ENCODE peak calls at places on chromosomes 4 and X, in eight cellular contexts. G is A549, M is HepG2, X is IMR-90, T is GM12878, K is K562, C is SK-N-SH, O is H1. N is an unnamed sample.

GRCh38 chr4:110142461-110142860 is 56.0 kb downstream of the ELOVL6 start:
- DNase-seq in K (no peak), O (no peak), G (no peak), M (no peak), T (no peak), C (no peak), X (no peak), N (no peak)

GRCh38 chrX:74343327-74343969 is 39.5 kb downstream of the ZCCHC13 start:
- DNase-seq in K (peak; percentile 11), G (no peak), T (no peak), C (no peak), O (no peak), X (no peak), M (no peak), N (no peak)

GRCh38 chrX:124211312-124211942 is 121.0 kb upstream of the TEX13D start:
- DNase-seq in O (no peak), C (peak; percentile 17), T (no peak), X (peak; percentile 3), K (peak; percentile 46), M (peak; percentile 28), G (peak; percentile 20), N (peak; percentile 8)

GRCh38 chr4:97587912-97588311 is 555.4 kb downstream of the STPG2 start:
- DNase-seq in T (no peak), O (no peak), G (no peak), K (no peak), C (no peak), M (no peak), X (no peak), N (peak; percentile 7)

GRCh38 chrX:115679460-115679859 is 118.5 kb downstream of the PLS3 start:
- DNase-seq in M (peak; percentile 5), X (peak; percentile 39), T (no peak), C (peak; percentile 61), K (peak; percentile 7), G (peak; percentile 17), O (no peak), N (peak; percentile 7)

GRCh38 chr4:87032884-87033533 is 98.2 kb downstream of the AFF1 start:
- DNase-seq in C (no peak), K (no peak), T (no peak), M (peak; percentile 69), G (no peak), X (peak; percentile 83), O (no peak), N (no peak)

GRCh38 chr4:99947608-99948007 is 1.2 kb upstream of the DNAJB14 start:
- DNase-seq in M (no peak), G (no peak), K (peak; percentile 27), O (no peak), X (no peak), C (no peak), T (no peak), N (no peak)

GRCh38 chr4:67332627-67333026 is 212.7 kb downstream of the CENPC start:
- DNase-seq in X (no peak), K (peak; percentile 27), G (no peak), O (no peak), T (no peak), M (peak; percentile 16), C (peak; percentile 1), N (no peak)

GRCh38 chr4:90951037-90951436 is 823.8 kb downstream of the CCSER1 start:
- DNase-seq in K (no peak), C (no peak), G (peak; percentile 25), O (no peak), M (peak; percentile 36), X (peak; percentile 61), T (no peak), N (peak; percentile 66)

GRCh38 chr4:10197952-10198351 is 81.4 kb upstream of the WDR1 start:
- DNase-seq in C (no peak), O (no peak), G (no peak), K (peak; percentile 79), X (no peak), M (no peak), T (no peak), N (no peak)

GRCh38 chr4:167419468-167420133 is 185.3 kb upstream of the SPOCK3 start:
- DNase-seq in T (no peak), X (no peak), C (peak; percentile 23), M (no peak), O (no peak), K (no peak), G (no peak), N (no peak)

GRCh38 chr4:1832690-1833089 is 23.3 kb downstream of the LETM1 start:
- DNase-seq in X (no peak), C (no peak), T (no peak), M (no peak), G (no peak), O (no peak), K (no peak), N (no peak)

GRCh38 chrX:96791559-96791958 is 92.1 kb upstream of the RPA4 start:
- DNase-seq in M (no peak), G (no peak), C (no peak), K (no peak), T (no peak), X (peak; percentile 16), O (no peak), N (no peak)

GRCh38 chr4:169315530-169316306 is 45.0 kb upstream of the SH3RF1 start:
- DNase-seq in K (no peak), X (peak; percentile 92), G (no peak), O (no peak), C (no peak), M (no peak), T (no peak), N (no peak)

GRCh38 chr4:87632469-87632868 is 17.6 kb upstream of the DMP1 start:
- DNase-seq in T (no peak), X (no peak), M (no peak), C (no peak), G (no peak), O (no peak), K (peak; percentile 3), N (no peak)

GRCh38 chr4:168765726-168766125 is 244.3 kb downstream of the CBR4 start:
- DNase-seq in T (no peak), X (peak; percentile 38), K (no peak), C (no peak), G (no peak), O (no peak), M (no peak), N (no peak)

GRCh38 chr4:3465698-3466671 is 2.9 kb downstream of the DOK7 start:
- DNase-seq in O (no peak), M (peak; percentile 31), C (no peak), T (no peak), X (no peak), K (peak; percentile 14), G (no peak), N (no peak)

GRCh38 chrX:77527233-77528001 is 80.2 kb downstream of the FGF16 start:
- DNase-seq in C (peak; percentile 77), T (no peak), X (no peak), G (no peak), M (no peak), K (peak; percentile 83), O (peak; percentile 38), N (no peak)

GRCh38 chr4:73222466-73223257 is 35.9 kb downstream of the ANKRD17 start:
- DNase-seq in O (no peak), G (peak; percentile 65), M (peak; percentile 75), K (peak; percentile 91), X (peak; percentile 97), T (peak; percentile 55), C (peak; percentile 73), N (peak; percentile 83)

GRCh38 chr4:7778524-7779193 is 161.0 kb downstream of the AFAP1 start:
- DNase-seq in C (no peak), O (no peak), X (peak; percentile 30), T (no peak), G (no peak), M (no peak), K (no peak), N (no peak)

GRCh38 chr4:1248262-1249147 is at the start of gene CTBP1:
- DNase-seq in C (peak; percentile 100), M (peak; percentile 51), K (peak; percentile 86), X (peak; percentile 83), G (peak; percentile 82), O (peak; percentile 86), T (no peak), N (peak; percentile 59)

GRCh38 chr4:5276475-5277045 is 225.3 kb downstream of the STK32B start:
- DNase-seq in C (no peak), O (no peak), K (no peak), M (no peak), G (no peak), T (no peak), X (no peak), N (no peak)

GRCh38 chrX:109774706-109775105 is 41.6 kb upstream of the ACSL4 start:
- DNase-seq in X (peak; percentile 77), T (peak; percentile 50), G (peak; percentile 11), K (peak; percentile 64), O (no peak), C (no peak), M (peak; percentile 79), N (no peak)
- TF ChIP-seq RAD21 in X (no peak), T (no peak), G (no peak), K (no peak), O (no peak), C (no peak), M (no peak), N (no peak)

GRCh38 chr4:134518574-134519217 is 317.1 kb upstream of the PABPC4L start:
- DNase-seq in K (no peak), O (no peak), C (no peak), G (no peak), T (no peak), X (no peak), M (no peak), N (no peak)
- TF ChIP-seq RAD21 in K (no peak), O (no peak), C (no peak), G (no peak), T (no peak), X (no peak), M (no peak), N (no peak)

DNA sequence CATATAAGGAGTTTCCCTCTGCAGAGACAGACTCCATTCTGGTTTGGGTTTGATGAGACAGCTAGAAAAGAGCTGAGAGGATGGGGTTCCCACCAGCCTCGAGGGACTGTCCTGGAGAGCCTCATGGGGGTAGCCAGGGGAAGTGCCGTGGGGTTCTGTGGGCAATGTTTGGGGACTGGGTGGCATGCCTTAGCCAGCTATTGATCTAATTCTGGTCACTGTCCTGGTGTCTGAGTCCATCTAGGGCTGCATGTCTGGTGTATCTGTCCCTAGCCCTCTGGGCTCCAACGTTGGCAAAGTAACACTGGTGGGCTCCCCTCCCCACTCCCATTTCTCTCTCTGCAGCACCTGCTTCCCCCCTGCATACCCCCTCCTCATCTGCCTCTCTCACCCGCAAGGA is 135.4 kb downstream of the SMIM20 start:
- DNase-seq in M (no peak), C (no peak), K (no peak), T (no peak), X (no peak), O (no peak), G (no peak), N (no peak)
- TF ChIP-seq RAD21 in M (no peak), C (no peak), K (no peak), T (no peak), X (no peak), O (no peak), G (no peak), N (no peak)

DNA sequence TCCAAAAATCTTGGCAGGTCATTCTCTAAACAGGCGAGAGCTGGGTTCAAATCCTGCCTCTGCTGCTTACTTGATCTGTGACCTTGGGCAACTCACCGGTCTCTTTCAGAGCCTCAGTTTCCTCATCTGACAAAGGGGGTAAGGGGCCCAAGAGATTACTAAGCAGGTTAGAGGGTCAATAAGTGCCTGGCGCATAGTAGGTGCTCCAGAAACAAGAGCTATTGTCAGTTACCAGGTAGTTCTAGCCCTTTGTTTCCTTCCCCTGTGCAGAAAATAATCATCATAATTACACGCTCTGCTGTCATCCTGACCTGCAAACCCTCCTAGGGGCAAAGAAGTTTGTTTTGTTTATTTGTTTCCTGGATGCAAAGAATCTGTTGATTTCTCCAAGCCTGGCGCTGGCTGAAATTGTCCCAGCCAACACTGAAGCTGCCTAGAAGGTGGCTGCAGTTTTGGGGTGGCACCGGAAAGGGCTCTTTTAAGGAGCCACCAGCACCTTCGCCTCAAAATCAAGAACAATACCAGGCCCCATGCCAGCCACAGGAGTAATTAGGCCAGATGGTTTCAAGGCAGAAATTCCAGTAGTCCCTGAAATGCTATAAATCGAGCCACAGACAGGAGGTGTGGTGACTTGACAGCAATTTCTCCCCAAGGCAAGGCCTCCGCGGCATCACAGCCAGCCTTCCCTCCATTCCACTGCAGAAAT is 10.2 kb upstream of the KIAA0232 start:
- DNase-seq in O (no peak), T (no peak), M (no peak), X (no peak), G (no peak), C (no peak), K (no peak), N (no peak)
- TF ChIP-seq RAD21 in O (no peak), T (no peak), M (no peak), X (no peak), G (no peak), C (no peak), K (no peak), N (no peak)